ENCODE peak calls at places on chromosome 12, in six cellular contexts. One of them, this sample, is unnamed. For H3K9me3, the result is how much of the 10 kb centered on the place peaks cover.

GRCh38 chr12:52871291-52871961 is 22.6 kb upstream of the KRT78 start:
- DNase-seq in H9: no peak
- DNase-seq in mesenchymal stem cell: peak
- DNase-seq in trophoblast cell: peak
- DNase-seq in H1: no peak
- DNase-seq in IMR-90: peak
- DNase-seq in this sample: no peak

GRCh38 chr12:80702889-80703605 is 4.4 kb upstream of the MYF6 start:
- DNase-seq in H9: no peak
- DNase-seq in mesenchymal stem cell: peak
- DNase-seq in trophoblast cell: peak
- DNase-seq in H1: no peak
- DNase-seq in IMR-90: peak
- DNase-seq in this sample: no peak

GRCh38 chr12:85733441-85733840 is 102.8 kb downstream of the RASSF9 start:
- DNase-seq in H9: no peak
- DNase-seq in mesenchymal stem cell: peak
- DNase-seq in trophoblast cell: no peak
- DNase-seq in H1: no peak
- DNase-seq in IMR-90: peak
- DNase-seq in this sample: no peak

GRCh38 chr12:120720972-120721801 is 4.4 kb upstream of the ACADS start:
- DNase-seq in H9: no peak
- DNase-seq in mesenchymal stem cell: no peak
- DNase-seq in trophoblast cell: no peak
- DNase-seq in H1: no peak
- DNase-seq in IMR-90: no peak
- DNase-seq in this sample: no peak

GRCh38 chr12:116659771-116660481 is 77.9 kb downstream of the SPRING1 start:
- DNase-seq in H9: no peak
- DNase-seq in mesenchymal stem cell: no peak
- DNase-seq in trophoblast cell: peak
- DNase-seq in H1: no peak
- DNase-seq in IMR-90: peak
- DNase-seq in this sample: no peak

GRCh38 chr12:79614730-79615129 is 76.0 kb downstream of the PAWR start:
- DNase-seq in H9: no peak
- DNase-seq in mesenchymal stem cell: no peak
- DNase-seq in trophoblast cell: no peak
- DNase-seq in H1: no peak
- DNase-seq in IMR-90: peak
- DNase-seq in this sample: no peak

GRCh38 chr12:63302269-63302940 is 151.4 kb upstream of the AVPR1A start:
- DNase-seq in H9: no peak
- DNase-seq in mesenchymal stem cell: peak
- DNase-seq in trophoblast cell: peak
- DNase-seq in H1: no peak
- DNase-seq in IMR-90: no peak
- DNase-seq in this sample: no peak

GRCh38 chr12:119835068-119835467 is 42.1 kb downstream of the CIT start:
- DNase-seq in H9: peak
- DNase-seq in mesenchymal stem cell: peak
- DNase-seq in trophoblast cell: no peak
- DNase-seq in H1: no peak
- DNase-seq in IMR-90: peak
- DNase-seq in this sample: no peak

GRCh38 chr12:9064815-9065606 is 50.7 kb downstream of the A2M start:
- DNase-seq in H9: peak
- DNase-seq in mesenchymal stem cell: peak
- DNase-seq in trophoblast cell: peak
- DNase-seq in H1: peak
- DNase-seq in IMR-90: no peak
- DNase-seq in this sample: peak

GRCh38 chr12:108323581-108323980 is 15.5 kb downstream of the CMKLR1 start:
- DNase-seq in H9: no peak
- DNase-seq in mesenchymal stem cell: no peak
- DNase-seq in trophoblast cell: no peak
- DNase-seq in H1: no peak
- DNase-seq in IMR-90: no peak
- DNase-seq in this sample: no peak

GRCh38 chr12:92363295-92364146 is 217.9 kb upstream of the BTG1 start:
- DNase-seq in H9: no peak
- DNase-seq in mesenchymal stem cell: peak
- DNase-seq in trophoblast cell: no peak
- DNase-seq in H1: no peak
- DNase-seq in IMR-90: peak
- DNase-seq in this sample: no peak

GRCh38 chr12:101671157-101671791 is 26.2 kb upstream of the CHPT1 start:
- DNase-seq in H9: no peak
- DNase-seq in mesenchymal stem cell: no peak
- DNase-seq in trophoblast cell: no peak
- DNase-seq in H1: no peak
- DNase-seq in IMR-90: no peak
- DNase-seq in this sample: no peak

GRCh38 chr12:100326208-100326607 is 30.7 kb upstream of the SLC17A8 start:
- DNase-seq in H9: no peak
- DNase-seq in mesenchymal stem cell: no peak
- DNase-seq in trophoblast cell: no peak
- DNase-seq in H1: no peak
- DNase-seq in IMR-90: peak
- DNase-seq in this sample: no peak

GRCh38 chr12:130959632-130960031 is 5.9 kb downstream of the ADGRD1 start:
- DNase-seq in H9: no peak
- DNase-seq in mesenchymal stem cell: no peak
- DNase-seq in trophoblast cell: no peak
- DNase-seq in H1: no peak
- DNase-seq in IMR-90: no peak
- DNase-seq in this sample: no peak

GRCh38 chr12:84842406-84843013 is 70.1 kb downstream of the SLC6A15 start:
- DNase-seq in H9: no peak
- DNase-seq in mesenchymal stem cell: peak
- DNase-seq in trophoblast cell: peak
- DNase-seq in H1: no peak
- DNase-seq in IMR-90: peak
- DNase-seq in this sample: peak

GRCh38 chr12:8950287-8950574 is 786 bp upstream of the M6PR start:
- DNase-seq in H9: no peak
- DNase-seq in mesenchymal stem cell: no peak
- DNase-seq in trophoblast cell: no peak
- DNase-seq in H1: no peak
- DNase-seq in IMR-90: no peak
- DNase-seq in this sample: no peak

GRCh38 chr12:32229971-32230606 is 123.4 kb downstream of the BICD1 start:
- DNase-seq in H9: no peak
- DNase-seq in mesenchymal stem cell: no peak
- DNase-seq in trophoblast cell: no peak
- DNase-seq in H1: no peak
- DNase-seq in IMR-90: no peak
- DNase-seq in this sample: no peak

DNA sequence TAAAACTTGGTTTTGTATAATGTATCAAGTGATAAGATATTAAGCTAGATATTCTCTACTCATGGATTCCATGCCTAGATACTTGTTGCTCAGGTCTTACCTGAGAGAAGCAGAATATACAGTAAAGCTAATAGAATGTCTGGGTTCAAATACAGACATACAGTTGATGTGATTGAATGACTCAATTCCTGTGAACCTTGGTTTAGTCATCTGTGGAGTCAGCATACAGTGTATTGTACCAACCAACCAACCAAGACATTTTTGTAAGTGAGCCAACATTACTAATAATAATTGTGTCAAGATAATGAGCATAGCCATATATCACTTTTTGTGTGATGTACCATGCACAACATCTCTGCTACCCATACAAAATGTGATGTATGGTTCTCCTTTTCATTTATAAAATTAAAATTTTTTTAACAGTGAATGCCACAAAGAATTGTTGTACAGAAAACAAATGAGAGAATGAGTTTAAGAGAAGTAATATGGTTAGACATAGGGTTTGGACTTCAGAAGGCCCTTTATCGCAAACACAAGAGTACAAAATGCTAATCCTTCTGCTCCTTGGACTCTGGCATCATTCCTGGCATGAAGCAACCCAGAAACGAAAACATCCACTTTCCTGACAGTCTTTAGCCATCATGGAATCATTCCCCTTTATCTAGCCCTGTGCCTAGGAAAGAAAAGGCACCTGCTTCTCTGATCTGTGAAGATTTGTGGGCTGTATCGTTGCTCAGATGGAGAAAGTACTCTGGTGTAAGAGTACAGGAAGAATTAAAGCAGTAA is 977.2 kb upstream of the USP15 start:
- DNase-seq in H9: no peak
- DNase-seq in mesenchymal stem cell: no peak
- DNase-seq in trophoblast cell: no peak
- DNase-seq in H1: no peak
- DNase-seq in IMR-90: no peak
- DNase-seq in this sample: no peak
- H3K9me3 ChIP-seq in H9: under half
- H3K9me3 ChIP-seq in mesenchymal stem cell: half or more
- H3K9me3 ChIP-seq in trophoblast cell: under half
- H3K9me3 ChIP-seq in H1: under half
- H3K9me3 ChIP-seq in IMR-90: under half
- H3K9me3 ChIP-seq in this sample: under half

GRCh38 chr12:70659077-70659606 is 21.9 kb upstream of the PTPRB start:
- DNase-seq in H9: no peak
- DNase-seq in mesenchymal stem cell: no peak
- DNase-seq in trophoblast cell: no peak
- DNase-seq in H1: no peak
- DNase-seq in IMR-90: no peak
- DNase-seq in this sample: no peak

GRCh38 chr12:70657621-70658286 is 20.5 kb upstream of the PTPRB start:
- DNase-seq in H9: no peak
- DNase-seq in mesenchymal stem cell: no peak
- DNase-seq in trophoblast cell: no peak
- DNase-seq in H1: no peak
- DNase-seq in IMR-90: no peak
- DNase-seq in this sample: no peak

GRCh38 chr12:70660002-70660604 is 22.9 kb upstream of the PTPRB start:
- DNase-seq in H9: no peak
- DNase-seq in mesenchymal stem cell: no peak
- DNase-seq in trophoblast cell: no peak
- DNase-seq in H1: no peak
- DNase-seq in IMR-90: no peak
- DNase-seq in this sample: no peak

GRCh38 chr12:70661762-70662161 is 24.5 kb upstream of the PTPRB start:
- DNase-seq in H9: no peak
- DNase-seq in mesenchymal stem cell: peak
- DNase-seq in trophoblast cell: peak
- DNase-seq in H1: no peak
- DNase-seq in IMR-90: peak
- DNase-seq in this sample: no peak

DNA sequence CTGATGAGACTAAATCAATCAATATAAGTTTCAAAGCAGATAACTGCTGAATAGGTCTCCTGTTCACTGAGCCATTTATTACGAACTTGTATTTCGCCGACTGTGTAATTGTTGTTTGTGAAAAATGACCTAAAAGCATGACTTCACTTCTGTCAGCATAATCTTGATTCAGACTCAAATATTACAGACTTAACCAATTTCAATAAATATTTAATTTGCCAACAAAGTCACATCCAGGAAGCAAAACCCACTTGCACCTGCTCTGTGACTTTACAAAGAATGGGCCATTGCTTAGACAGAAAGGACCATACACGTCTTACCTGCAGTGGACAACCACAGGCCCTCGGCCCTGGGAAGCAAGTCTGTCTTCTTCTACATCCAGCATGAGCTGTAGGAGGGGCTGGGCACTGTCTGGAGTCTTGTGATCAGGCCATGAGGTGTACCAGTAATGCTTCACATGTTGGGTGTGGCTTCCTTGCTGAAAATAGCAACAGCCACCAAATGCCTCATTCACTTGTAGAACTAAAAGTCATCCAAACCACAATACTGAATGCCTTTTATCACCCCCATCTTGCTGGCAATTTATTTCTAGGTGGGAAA is 23.5 kb upstream of the PTPRB start:
- DNase-seq in H9: no peak
- DNase-seq in mesenchymal stem cell: peak
- DNase-seq in trophoblast cell: peak
- DNase-seq in H1: no peak
- DNase-seq in IMR-90: peak
- DNase-seq in this sample: no peak
- H2AFZ ChIP-seq in H9: no peak
- H2AFZ ChIP-seq in mesenchymal stem cell: no peak
- H2AFZ ChIP-seq in trophoblast cell: no peak
- H2AFZ ChIP-seq in H1: no peak
- H2AFZ ChIP-seq in IMR-90: peak
- H2AFZ ChIP-seq in this sample: no peak

DNA sequence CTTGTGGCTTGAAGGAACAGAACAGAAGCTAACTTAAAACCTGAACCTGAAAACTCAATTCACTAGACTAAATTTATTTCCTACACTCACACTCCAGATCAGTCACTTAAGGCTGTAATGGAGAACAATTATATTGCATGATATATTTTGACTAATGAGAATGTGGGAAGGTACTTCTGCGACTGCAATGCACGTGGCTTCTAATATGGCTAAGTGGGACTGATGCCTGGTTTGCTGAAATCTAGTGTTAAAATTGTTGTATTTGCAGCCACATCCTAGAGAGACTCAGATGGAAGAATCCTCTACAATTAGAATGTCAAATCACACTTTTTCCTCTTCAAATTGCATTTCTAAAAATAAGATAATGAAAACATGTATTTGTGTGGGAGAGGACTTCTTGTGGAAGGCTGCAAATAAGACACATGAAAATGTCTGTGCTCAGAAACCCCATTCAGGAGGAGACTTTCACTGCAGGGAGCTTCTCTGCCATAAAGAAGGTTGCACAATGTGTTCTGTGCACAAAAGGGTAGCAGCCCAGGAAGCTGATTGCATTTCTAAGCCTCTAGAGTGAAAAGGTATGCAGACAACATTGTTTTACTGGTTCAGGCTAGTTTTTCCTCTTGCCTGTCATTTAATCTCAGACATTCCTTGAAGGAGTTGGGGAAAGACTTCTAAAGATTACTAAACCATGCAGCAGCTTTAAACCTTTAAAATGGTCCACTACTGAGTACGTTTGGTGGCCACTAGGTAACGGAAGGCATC is 224.3 kb downstream of the NEDD1 start:
- DNase-seq in H9: peak
- DNase-seq in mesenchymal stem cell: no peak
- DNase-seq in trophoblast cell: peak
- DNase-seq in H1: no peak
- DNase-seq in IMR-90: no peak
- DNase-seq in this sample: peak
- H3K18ac ChIP-seq in H9: peak
- H3K18ac ChIP-seq in mesenchymal stem cell: no peak
- H3K18ac ChIP-seq in trophoblast cell: no peak
- H3K18ac ChIP-seq in H1: peak
- H3K18ac ChIP-seq in IMR-90: no peak
- H3K18ac ChIP-seq in this sample: no peak

DNA sequence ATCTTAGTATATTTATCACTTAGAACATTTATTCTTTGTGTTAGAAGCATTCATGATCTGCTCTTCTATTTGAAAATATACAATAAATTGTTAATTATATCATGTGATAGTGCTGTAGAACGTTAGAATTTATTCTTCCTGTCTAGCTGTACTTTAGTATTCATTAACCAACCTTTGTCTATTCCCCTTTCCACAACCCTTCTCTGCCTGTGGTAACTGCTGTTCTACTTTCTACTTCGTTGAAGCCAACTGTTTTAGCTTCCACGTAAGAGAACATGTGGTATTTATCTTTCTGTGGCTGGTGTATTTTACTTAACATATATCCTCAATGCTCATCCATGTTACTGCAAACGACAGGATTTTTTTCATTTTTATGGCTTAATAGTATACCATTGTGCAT is 18.1 kb downstream of the TBC1D15 start:
- DNase-seq in H9: no peak
- DNase-seq in mesenchymal stem cell: no peak
- DNase-seq in trophoblast cell: no peak
- DNase-seq in H1: no peak
- DNase-seq in IMR-90: no peak
- DNase-seq in this sample: no peak
- H3K9me3 ChIP-seq in H9: under half
- H3K9me3 ChIP-seq in mesenchymal stem cell: under half
- H3K9me3 ChIP-seq in trophoblast cell: under half
- H3K9me3 ChIP-seq in H1: under half
- H3K9me3 ChIP-seq in IMR-90: under half
- H3K9me3 ChIP-seq in this sample: under half